ENCODE peak calls at places on chromosomes 16 and 17, in six cellular contexts. G, P, S, X, M and H are unnamed samples.

GRCh38 chr16:50694206-50694605 is 800 bp downstream of the NOD2 start:
- DNase-seq in P (no peak), M (no peak), X (no peak), S (no peak), G (no peak), H (no peak)

GRCh38 chr17:7858487-7858832 is 657 bp downstream of the CYB5D1 start:
- DNase-seq in S (no peak), X (peak; percentile 69), M (peak; percentile 50), G (no peak), P (peak; percentile 79), H (no peak)

GRCh38 chr16:69554495-69554894 is 11.3 kb upstream of the NFAT5 start:
- DNase-seq in P (no peak), M (no peak), X (no peak), G (no peak), S (no peak), H (no peak)

GRCh38 chr16:89395150-89396142 is 94.9 kb downstream of the ANKRD11 start:
- DNase-seq in M (no peak), S (no peak), X (peak; percentile 97), G (peak; percentile 95), P (peak; percentile 92), H (peak; percentile 96)

GRCh38 chr16:83781-84615 is 6.0 kb downstream of the MPG start:
- DNase-seq in X (no peak), S (no peak), G (no peak), P (peak; percentile 48), M (no peak), H (no peak)

GRCh38 chr16:11667824-11668589 is at the start of gene SNN:
- DNase-seq in G (peak; percentile 7), X (peak; percentile 86), P (peak; percentile 87), M (peak; percentile 73), S (peak; percentile 80), H (peak; percentile 76)

GRCh38 chr17:27155866-27156265 is 138.0 kb upstream of the WSB1 start:
- DNase-seq in M (no peak), G (no peak), X (no peak), P (no peak), S (no peak), H (no peak)

GRCh38 chr16:81521141-81521626 is 76.6 kb downstream of the CMIP start:
- DNase-seq in X (peak; percentile 82), P (no peak), S (no peak), M (peak; percentile 48), G (no peak), H (no peak)

GRCh38 chr17:34384271-34384670 is 21.2 kb upstream of the CCL1 start:
- DNase-seq in M (no peak), X (no peak), G (no peak), P (no peak), S (no peak), H (no peak)

GRCh38 chr17:50347087-50347893 is 1.4 kb downstream of the XYLT2 start:
- DNase-seq in S (peak; percentile 22), X (no peak), G (no peak), P (no peak), M (no peak), H (no peak)

GRCh38 chr17:42997390-42997983 is 732 bp upstream of the RPL27 start:
- DNase-seq in S (no peak), P (no peak), G (no peak), X (no peak), M (no peak), H (no peak)

GRCh38 chr17:68437979-68438877 is 19.1 kb downstream of the WIPI1 start:
- DNase-seq in S (no peak), P (peak; percentile 79), X (peak; percentile 17), G (no peak), M (no peak), H (no peak)

GRCh38 chr16:12578001-12578400 is 225.7 kb downstream of the CPPED1 start:
- DNase-seq in G (no peak), M (no peak), P (no peak), S (no peak), X (no peak), H (no peak)

GRCh38 chr16:14111713-14112538 is 40.8 kb downstream of the MRTFB start:
- DNase-seq in G (no peak), P (no peak), X (peak; percentile 31), M (no peak), S (no peak), H (no peak)

GRCh38 chr17:82033359-82034085 is 2.0 kb downstream of the RAC3 start:
- DNase-seq in S (no peak), X (no peak), M (no peak), P (no peak), G (no peak), H (no peak)

GRCh38 chr17:72039490-72039889 is 81.3 kb upstream of the SOX9 start:
- DNase-seq in G (no peak), S (no peak), P (no peak), M (no peak), X (no peak), H (no peak)

GRCh38 chr16:11100239-11100750 is 155.7 kb downstream of the SOCS1 start:
- DNase-seq in M (no peak), P (peak; percentile 98), S (no peak), G (peak; percentile 91), X (peak; percentile 76), H (peak; percentile 85)

GRCh38 chr17:64739316-64740058 is 77.4 kb upstream of the SMURF2 start:
- DNase-seq in M (no peak), S (no peak), P (peak; percentile 95), X (peak; percentile 40), G (no peak), H (no peak)

GRCh38 chr17:5698959-5699358 is 114.7 kb upstream of the NLRP1 start:
- DNase-seq in X (no peak), G (no peak), P (no peak), S (no peak), M (no peak), H (no peak)

GRCh38 chr17:48486557-48486956 is 44.3 kb downstream of the HOXB1 start:
- DNase-seq in S (no peak), G (peak; percentile 87), X (peak; percentile 97), M (no peak), P (peak; percentile 99), H (peak; percentile 97)

GRCh38 chr16:49459953-49460735 is 86.5 kb downstream of the C16orf78 start:
- DNase-seq in P (no peak), X (no peak), M (no peak), S (no peak), G (no peak), H (no peak)

GRCh38 chr17:80116923-80117380 is 15.6 kb downstream of the GAA start:
- DNase-seq in P (no peak), M (no peak), X (no peak), G (no peak), S (no peak), H (no peak)

GRCh38 chr17:7558544-7559306 is at the start of gene TNFSF13:
- DNase-seq in X (peak; percentile 41), M (no peak), G (no peak), S (no peak), P (no peak), H (no peak)